ENCODE peak calls at places on chromosomes 13 and 19, in nine cellular contexts. B, H, I, W, M, U, Z, J and F are unnamed samples.

GRCh38 chr13:28584873-28585317 is 74.0 kb upstream of the POMP start:
- DNase-seq in J (no peak), Z (no peak), M (no peak), B (no peak), W (no peak), U (peak), I (no peak), H (no peak), F (no peak)

GRCh38 chr13:19955873-19956559 is 2.5 kb upstream of the ZMYM2 start:
- DNase-seq in U (no peak), W (no peak), J (no peak), B (no peak), H (no peak), M (no peak), Z (no peak), I (no peak), F (no peak)

GRCh38 chr19:4191044-4191443 is 8.6 kb downstream of the ANKRD24 start:
- DNase-seq in M (no peak), W (no peak), J (no peak), U (no peak), B (no peak), I (no peak), Z (no peak), H (no peak), F (no peak)

GRCh38 chr19:46602392-46603194 is 1.5 kb downstream of the CALM3 start:
- DNase-seq in Z (no peak), J (peak), M (no peak), U (peak), I (no peak), B (peak), H (peak), W (no peak), F (no peak)

GRCh38 chr13:35961461-35962220 is 169.5 kb downstream of the DCLK1 start:
- DNase-seq in B (no peak), I (no peak), W (no peak), J (no peak), H (no peak), Z (no peak), M (no peak), U (no peak), F (peak)

GRCh38 chr13:28147489-28147888 is 9.1 kb downstream of the PAN3 start:
- DNase-seq in U (no peak), Z (no peak), I (no peak), M (no peak), B (no peak), J (no peak), H (no peak), W (no peak), F (no peak)

GRCh38 chr13:91400094-91400462 is 1.7 kb downstream of the GPC5 start:
- DNase-seq in H (no peak), J (no peak), I (no peak), W (no peak), U (no peak), Z (no peak), M (no peak), B (no peak), F (no peak)

GRCh38 chr13:90787007-90787406 is 560.5 kb upstream of the MIR17HG start:
- DNase-seq in J (no peak), M (no peak), W (no peak), B (no peak), I (no peak), H (no peak), U (no peak), Z (no peak), F (no peak)

GRCh38 chr13:113129480-113129879 is 6.9 kb downstream of the F10 start:
- DNase-seq in Z (no peak), M (no peak), J (peak), I (no peak), W (no peak), B (no peak), H (no peak), U (no peak), F (no peak)

GRCh38 chr13:51193387-51193786 is 28.8 kb upstream of the FAM124A start:
- DNase-seq in W (no peak), J (no peak), H (no peak), B (no peak), U (no peak), M (no peak), Z (no peak), I (no peak), F (no peak)

GRCh38 chr19:581399-582111 is 8.1 kb upstream of the HCN2 start:
- DNase-seq in Z (no peak), J (no peak), H (no peak), W (no peak), U (no peak), B (no peak), M (no peak), I (no peak), F (no peak)

GRCh38 chr13:43865892-43866291 is 13.6 kb downstream of the CCDC122 start:
- DNase-seq in J (no peak), I (no peak), H (no peak), W (no peak), B (no peak), M (no peak), Z (no peak), U (peak), F (no peak)

GRCh38 chr13:53054569-53054968 is 26.0 kb downstream of the OLFM4 start:
- DNase-seq in U (no peak), W (no peak), Z (no peak), J (no peak), H (no peak), M (no peak), I (no peak), B (no peak), F (no peak)

GRCh38 chr19:16896913-16897571 is 8.2 kb downstream of the F2RL3 start:
- DNase-seq in U (peak), I (peak), Z (peak), H (peak), B (peak), M (peak), J (peak), W (peak), F (no peak)

GRCh38 chr13:112742583-112742982 is 52.7 kb downstream of the ATP11A start:
- DNase-seq in Z (no peak), U (no peak), M (no peak), J (no peak), I (no peak), H (no peak), W (no peak), B (no peak), F (no peak)

GRCh38 chr19:6476155-6476895 is 5.3 kb downstream of the DENND1C start:
- DNase-seq in B (peak), I (peak), H (peak), W (peak), J (peak), U (peak), Z (peak), M (peak), F (peak)

GRCh38 chr19:55437410-55437809 is 5.7 kb downstream of the SHISA7 start:
- DNase-seq in M (peak), I (no peak), U (peak), Z (no peak), J (peak), H (no peak), B (no peak), W (no peak), F (no peak)

GRCh38 chr13:34913040-34913439 is 29.0 kb upstream of the NBEA start:
- DNase-seq in M (peak), U (peak), I (no peak), Z (no peak), W (no peak), J (no peak), H (no peak), B (no peak), F (no peak)

GRCh38 chr13:79861731-79862130 is 380.8 kb downstream of the NDFIP2 start:
- DNase-seq in M (no peak), J (no peak), H (no peak), I (no peak), Z (no peak), W (no peak), U (no peak), B (no peak), F (no peak)

GRCh38 chr19:15426485-15427349 is 7.9 kb upstream of the AKAP8L start:
- DNase-seq in I (no peak), U (no peak), B (no peak), W (no peak), Z (no peak), J (no peak), H (no peak), M (no peak), F (no peak)

GRCh38 chr19:15293751-15294505 is 38.4 kb downstream of the BRD4 start:
- DNase-seq in Z (no peak), H (no peak), M (no peak), J (no peak), I (no peak), B (no peak), W (no peak), U (no peak), F (no peak)

GRCh38 chr13:76732367-76732766 is 153.8 kb downstream of the KCTD12 start:
- DNase-seq in M (no peak), Z (no peak), J (no peak), W (no peak), B (no peak), H (no peak), U (no peak), I (no peak), F (no peak)

GRCh38 chr13:97125810-97126738 is 96.1 kb upstream of the MBNL2 start:
- DNase-seq in B (no peak), H (peak), Z (no peak), W (no peak), U (peak), J (no peak), M (no peak), I (no peak), F (no peak)

GRCh38 chr13:99916366-99917103 is 55.0 kb downstream of the ZIC5 start:
- DNase-seq in J (no peak), Z (no peak), H (no peak), U (peak), B (no peak), I (no peak), W (peak), M (no peak), F (peak)

GRCh38 chr13:30607908-30608307 is 9.8 kb upstream of the USPL1 start:
- DNase-seq in I (peak), H (peak), Z (no peak), M (no peak), U (no peak), W (peak), B (peak), J (no peak), F (no peak)

GRCh38 chr19:1935484-1936208 is 5.3 kb upstream of the CSNK1G2 start:
- DNase-seq in U (no peak), I (no peak), W (no peak), H (no peak), J (no peak), B (no peak), M (no peak), Z (no peak), F (no peak)

GRCh38 chr19:47284324-47284899 is 9.7 kb downstream of the INAFM1 start:
- DNase-seq in H (no peak), U (peak), I (peak), M (peak), Z (peak), B (no peak), J (no peak), W (no peak), F (peak)

GRCh38 chr13:26951581-26952177 is 191.1 kb upstream of the GPR12 start:
- DNase-seq in B (no peak), I (no peak), Z (no peak), U (no peak), H (no peak), M (no peak), W (no peak), J (no peak), F (no peak)

GRCh38 chr13:80742027-80742426 is 401.1 kb upstream of the SPRY2 start:
- DNase-seq in J (no peak), H (no peak), I (no peak), M (no peak), W (no peak), Z (no peak), B (no peak), U (no peak), F (no peak)

GRCh38 chr19:40241809-40242384 is 15.4 kb upstream of the CCNP start:
- DNase-seq in M (no peak), B (no peak), W (no peak), J (peak), U (no peak), I (no peak), H (no peak), Z (peak), F (peak)

GRCh38 chr13:28607187-28607955 is 51.6 kb upstream of the POMP start:
- DNase-seq in Z (no peak), U (no peak), M (no peak), J (no peak), B (no peak), W (no peak), I (no peak), H (no peak), F (no peak)

GRCh38 chr13:43675577-43675976 is 111.2 kb downstream of the ENOX1 start:
- DNase-seq in U (no peak), H (no peak), I (no peak), M (no peak), B (no peak), J (no peak), Z (no peak), W (no peak), F (no peak)

GRCh38 chr19:19275166-19275565 is 2.1 kb upstream of the TM6SF2 start:
- DNase-seq in H (no peak), J (no peak), I (no peak), Z (no peak), U (no peak), B (no peak), W (no peak), M (no peak), F (no peak)

GRCh38 chr13:109715902-109716301 is 70.5 kb downstream of the IRS2 start:
- DNase-seq in J (no peak), I (no peak), U (peak), H (no peak), W (no peak), M (no peak), B (no peak), Z (no peak), F (no peak)